ENCODE peak calls at places on chromosomes 12 and 14, in ten cellular contexts. H is fibroblast of villous mesenchyme; Y is T-cell; Q is AG09309; V is kidney tubule cell; L is HCT116; K is CD4-positive, alpha-beta T cell; J is activated CD4-positive, alpha-beta T cell treated with anti-CD3 and anti-CD28 coated beads, Interleukin-2, amount 10 ng/mL, durations not matched to agents 24 days and 14 days; F is osteocyte; X is posterior vena cava. C is an unnamed sample.

GRCh38 chr14:49940805-49941421 is 48.0 kb downstream of the ARF6 start:
- DNase-seq in Y (no peak), K (no peak), L (no peak), F (no peak), X (no peak), V (peak; percentile 59), Q (peak; percentile 32), J (peak; percentile 68), H (peak; percentile 60), C (no peak)

GRCh38 chr12:67732857-67733256 is 84.3 kb downstream of the DYRK2 start:
- DNase-seq in F (no peak), Y (no peak), J (no peak), H (no peak), X (no peak), L (no peak), Q (no peak), V (no peak), K (no peak), C (no peak)

GRCh38 chr12:31201382-31201781 is 124.6 kb downstream of the SINHCAF start:
- DNase-seq in K (no peak), V (no peak), Q (no peak), H (no peak), J (no peak), F (no peak), X (no peak), Y (no peak), L (no peak), C (no peak)

GRCh38 chr12:87827638-87828264 is 201.4 kb downstream of the C12orf50 start:
- DNase-seq in L (peak; percentile 64), Y (no peak), X (no peak), Q (no peak), K (no peak), J (no peak), H (peak; percentile 38), V (peak; percentile 94), F (no peak), C (peak; percentile 76)

GRCh38 chr12:93419388-93420034 is 22.2 kb downstream of the UBE2N start:
- DNase-seq in V (peak; percentile 52), Q (peak; percentile 42), J (peak; percentile 52), Y (no peak), H (peak; percentile 79), L (no peak), K (no peak), F (no peak), X (no peak), C (peak; percentile 32)

GRCh38 chr14:70514168-70515069 is 20.4 kb downstream of the ADAM20 start:
- DNase-seq in L (no peak), V (no peak), J (peak; percentile 57), K (no peak), Y (no peak), Q (no peak), F (no peak), X (no peak), H (no peak), C (peak; percentile 16)

GRCh38 chr14:100103261-100104005 is 38.2 kb downstream of the EVL start:
- DNase-seq in K (no peak), Q (no peak), X (no peak), V (no peak), L (no peak), F (no peak), Y (no peak), H (peak; percentile 69), J (peak; percentile 70), C (no peak)

GRCh38 chr12:71208053-71208685 is 50.4 kb upstream of the TSPAN8 start:
- DNase-seq in Y (no peak), F (no peak), H (no peak), K (no peak), X (no peak), V (no peak), L (peak; percentile 7), J (no peak), Q (no peak), C (no peak)

GRCh38 chr14:38618514-38618913 is 362.6 kb upstream of the CLEC14A start:
- DNase-seq in L (no peak), V (no peak), K (no peak), Q (no peak), H (no peak), J (no peak), F (no peak), Y (no peak), X (no peak), C (no peak)

GRCh38 chr12:30989754-30990153 is 63.2 kb downstream of the TSPAN11 start:
- DNase-seq in Q (no peak), X (no peak), F (no peak), L (no peak), K (no peak), V (peak; percentile 49), H (peak; percentile 10), Y (no peak), J (peak; percentile 61), C (no peak)

GRCh38 chr14:73025544-73025943 is 1.4 kb downstream of the ZFYVE1 start:
- DNase-seq in L (no peak), F (no peak), Y (no peak), X (no peak), H (peak; percentile 27), V (no peak), Q (no peak), K (no peak), J (no peak), C (no peak)

GRCh38 chr12:131621701-131622421 is 89.0 kb upstream of the SFSWAP start:
- DNase-seq in H (no peak), K (no peak), J (no peak), L (no peak), Q (no peak), Y (no peak), F (no peak), V (no peak), X (peak; percentile 73), C (no peak)

GRCh38 chr14:22427771-22428228 is 161.2 kb downstream of the DAD1 start:
- DNase-seq in F (no peak), X (no peak), J (no peak), Y (no peak), Q (peak; percentile 21), K (no peak), L (no peak), H (peak; percentile 96), V (no peak), C (peak; percentile 46)

GRCh38 chr14:42224053-42224888 is 617.6 kb downstream of the LRFN5 start:
- DNase-seq in L (peak; percentile 37), H (peak; percentile 67), Y (no peak), V (peak; percentile 66), F (peak; percentile 88), K (no peak), J (peak; percentile 61), X (no peak), Q (no peak), C (peak; percentile 35)

GRCh38 chr12:94147991-94148840 is at the start of gene PLXNC1:
- DNase-seq in J (peak; percentile 93), H (peak; percentile 41), F (no peak), X (peak; percentile 92), Y (peak; percentile 70), Q (no peak), K (peak; percentile 73), V (peak; percentile 33), L (no peak), C (peak; percentile 24)

GRCh38 chr12:67052981-67053380 is 216.2 kb upstream of the CAND1 start:
- DNase-seq in F (no peak), V (peak; percentile 84), L (no peak), Y (no peak), J (no peak), H (no peak), Q (no peak), K (no peak), X (no peak), C (no peak)